ENCODE peak calls at places on chromosomes 4 and X, in eight cellular contexts. G, V, K, U, F, O, B and A are unnamed samples.

GRCh38 chr4:4206204-4206603 is 20.5 kb downstream of the OTOP1 start:
- DNase-seq in O (no peak), G (no peak), V (no peak), F (no peak), U (no peak), B (no peak), K (no peak), A (no peak)

GRCh38 chrX:153669901-153670731 is 3.5 kb downstream of the PNCK start:
- DNase-seq in B (no peak), F (peak; percentile 38), O (no peak), K (no peak), G (no peak), V (no peak), U (no peak), A (no peak)

GRCh38 chr4:179095585-179096228 is 1653.5 kb upstream of the AGA start:
- DNase-seq in G (peak; percentile 20), B (no peak), O (peak; percentile 35), V (peak; percentile 13), F (no peak), K (no peak), U (no peak), A (no peak)

GRCh38 chrX:97843200-97843811 is 959.6 kb downstream of the RPA4 start:
- DNase-seq in F (no peak), U (no peak), V (no peak), G (no peak), B (peak; percentile 81), O (no peak), K (no peak), A (no peak)

GRCh38 chrX:42976729-42977366 is 198.9 kb upstream of the PPP1R2C start:
- DNase-seq in V (no peak), G (no peak), O (no peak), U (no peak), F (no peak), K (peak; percentile 9), B (no peak), A (no peak)

GRCh38 chr4:56345461-56345860 is 41.8 kb downstream of the AASDH start:
- DNase-seq in G (no peak), B (no peak), O (no peak), V (no peak), F (no peak), U (no peak), K (no peak), A (no peak)

GRCh38 chr4:2667428-2667827 is 88.7 kb downstream of the TNIP2 start:
- DNase-seq in O (no peak), U (no peak), G (no peak), V (no peak), F (no peak), K (no peak), B (no peak), A (no peak)

GRCh38 chr4:54726907-54727306 is 69.2 kb downstream of the KIT start:
- DNase-seq in G (no peak), F (no peak), O (no peak), K (no peak), B (no peak), U (no peak), V (no peak), A (no peak)

GRCh38 chr4:105679186-105679585 is 29.3 kb downstream of the INTS12 start:
- DNase-seq in F (no peak), K (peak; percentile 23), G (no peak), O (no peak), B (no peak), U (no peak), V (no peak), A (peak; percentile 1)

GRCh38 chr4:1801286-1801958 is 8.3 kb downstream of the FGFR3 start:
- DNase-seq in V (no peak), F (no peak), U (no peak), O (no peak), B (no peak), G (no peak), K (no peak), A (no peak)

GRCh38 chrX:154363706-154364439 is 10.6 kb downstream of the FLNA start:
- DNase-seq in V (no peak), G (no peak), F (no peak), K (no peak), O (no peak), B (no peak), U (no peak), A (no peak)

GRCh38 chr4:88021824-88022223 is 14.4 kb downstream of the PKD2 start:
- DNase-seq in G (no peak), O (no peak), K (peak; percentile 67), B (no peak), F (no peak), V (no peak), U (no peak), A (no peak)

GRCh38 chr4:111454961-111455360 is 690.3 kb upstream of the FAM241A start:
- DNase-seq in G (no peak), K (no peak), V (no peak), B (peak; percentile 52), O (peak; percentile 61), F (peak; percentile 56), U (no peak), A (no peak)

GRCh38 chr4:185838514-185839203 is 26.7 kb upstream of the SORBS2 start:
- DNase-seq in V (no peak), G (no peak), O (no peak), U (no peak), K (no peak), B (no peak), F (no peak), A (no peak)

GRCh38 chr4:61511716-61512488 is 311.8 kb downstream of the ADGRL3 start:
- DNase-seq in B (no peak), K (peak; percentile 54), V (no peak), U (no peak), F (no peak), O (no peak), G (no peak), A (peak; percentile 66)

GRCh38 chr4:168825975-168826374 is 184.1 kb downstream of the CBR4 start:
- DNase-seq in V (no peak), F (no peak), K (no peak), B (no peak), G (no peak), U (no peak), O (no peak), A (peak; percentile 37)

GRCh38 chr4:57199267-57199666 is 89.1 kb upstream of the IGFBP7 start:
- DNase-seq in V (no peak), G (no peak), F (no peak), U (no peak), K (peak; percentile 57), O (no peak), B (no peak), A (no peak)

GRCh38 chr4:108533876-108534275 is 86.5 kb upstream of the RPL34 start:
- DNase-seq in U (no peak), O (no peak), G (no peak), K (no peak), F (no peak), V (no peak), B (no peak), A (no peak)

GRCh38 chr4:137583650-137584049 is 51.4 kb upstream of the PCDH18 start:
- DNase-seq in V (no peak), K (no peak), B (no peak), F (no peak), U (no peak), G (no peak), O (no peak), A (no peak)

GRCh38 chr4:28845158-28845557 is 1875.0 kb upstream of the PCDH7 start:
- DNase-seq in G (no peak), V (no peak), K (no peak), B (no peak), O (no peak), F (no peak), U (no peak), A (no peak)

GRCh38 chr4:42871685-42872271 is 20.7 kb upstream of the GRXCR1 start:
- DNase-seq in V (no peak), K (no peak), U (no peak), O (no peak), G (no peak), F (no peak), B (no peak), A (no peak)

GRCh38 chrX:105635794-105636193 is 186.5 kb upstream of the NRK start:
- DNase-seq in O (no peak), U (no peak), G (no peak), B (no peak), K (no peak), V (no peak), F (no peak), A (no peak)

GRCh38 chr4:177945235-177945634 is 503.0 kb upstream of the AGA start:
- DNase-seq in F (no peak), V (no peak), O (no peak), U (no peak), K (no peak), B (no peak), G (no peak), A (no peak)

GRCh38 chr4:99117876-99118693 is 26.0 kb downstream of the ADH4 start:
- DNase-seq in V (peak; percentile 44), B (no peak), U (no peak), O (no peak), K (peak; percentile 32), F (no peak), G (no peak), A (peak; percentile 6)